ENCODE peak calls at places on chromosomes 13 and 19, in five cellular contexts. S is MCF 10A, R is thoracic aorta, V is brain microvascular endothelial cell, P is stomach. N is an unnamed sample.

GRCh38 chr19:12937243-12938053 is 961 bp upstream of the CALR start:
- DNase-seq in V (peak), R (no peak), S (no peak), P (peak), N (no peak)

GRCh38 chr13:63706751-63707150 is 2291.1 kb upstream of the PCDH20 start:
- DNase-seq in R (no peak), S (no peak), V (no peak), P (no peak), N (no peak)

GRCh38 chr19:33676999-33677665 is 55.4 kb downstream of the CHST8 start:
- DNase-seq in P (peak), S (no peak), R (no peak), V (no peak), N (no peak)

GRCh38 chr19:36121486-36122124 is 6.3 kb downstream of the TBCB start:
- DNase-seq in V (no peak), R (no peak), P (no peak), S (no peak), N (no peak)

GRCh38 chr13:30178976-30179375 is 128.4 kb downstream of the KATNAL1 start:
- DNase-seq in S (no peak), V (no peak), R (no peak), P (no peak), N (no peak)

GRCh38 chr19:8610041-8610927 is at the start of gene ADAMTS10:
- DNase-seq in V (peak), S (no peak), P (no peak), R (no peak), N (no peak)

GRCh38 chr13:46602531-46602930 is 49.6 kb downstream of the LRCH1 start:
- DNase-seq in V (no peak), S (no peak), P (no peak), R (no peak), N (no peak)

GRCh38 chr13:108984251-108984920 is 355.0 kb downstream of the MYO16 start:
- DNase-seq in V (no peak), R (no peak), S (no peak), P (no peak), N (no peak)

GRCh38 chr13:41284512-41285288 is 21.3 kb upstream of the MTRF1 start:
- DNase-seq in V (peak), R (no peak), S (peak), P (peak), N (peak)

GRCh38 chr13:99687728-99688397 is 186.6 kb downstream of the TM9SF2 start:
- DNase-seq in S (no peak), V (peak), R (no peak), P (no peak), N (no peak)

GRCh38 chr19:34085336-34085735 is 87.0 kb upstream of the LSM14A start:
- DNase-seq in V (no peak), R (no peak), P (no peak), S (no peak), N (no peak)

GRCh38 chr19:50646074-50646807 is 3.0 kb upstream of the C19orf81 start:
- DNase-seq in V (peak), R (no peak), S (peak), P (no peak), N (no peak)

GRCh38 chr13:79631260-79631659 is 150.3 kb downstream of the NDFIP2 start:
- DNase-seq in S (peak), V (peak), R (no peak), P (no peak), N (peak)

GRCh38 chr19:54190942-54191670 is at the start of gene TSEN34:
- DNase-seq in R (no peak), S (peak), P (peak), V (peak), N (no peak)